ENCODE peak calls at places on chromosomes 4 and X, in five cellular contexts. I, O, T, P and A are unnamed samples.
A peak's percentile ranks its signal among the peaks of the same experiment; 100 is the strongest.

GRCh38 chrX:28847423-28847822 is 260.2 kb downstream of the IL1RAPL1 start:
- DNase-seq in P (peak; percentile 14), O (no peak), T (no peak), I (no peak), A (no peak)

GRCh38 chr4:112379306-112379705 is 82.1 kb downstream of the ALPK1 start:
- DNase-seq in O (no peak), P (peak; percentile 56), I (no peak), T (no peak), A (no peak)

GRCh38 chr4:109164011-109164410 is 138.4 kb downstream of the COL25A1 start:
- DNase-seq in T (no peak), I (no peak), O (no peak), P (no peak), A (no peak)

GRCh38 chrX:133892337-133892736 is 93.1 kb downstream of the GPC3 start:
- DNase-seq in T (no peak), I (no peak), O (no peak), P (no peak), A (no peak)

GRCh38 chr4:31657859-31658258 is 937.7 kb downstream of the PCDH7 start:
- DNase-seq in O (no peak), P (no peak), T (no peak), I (no peak), A (no peak)

GRCh38 chr4:18479825-18480224 is 458.3 kb upstream of the LCORL start:
- DNase-seq in O (no peak), P (no peak), T (no peak), I (no peak), A (no peak)

GRCh38 chrX:74506310-74507115 is 85.2 kb downstream of the SLC16A2 start:
- DNase-seq in P (no peak), I (no peak), T (peak; percentile 0), O (no peak), A (no peak)

GRCh38 chr4:118037955-118038354 is 3.7 kb downstream of the NDST3 start:
- DNase-seq in T (no peak), I (no peak), O (no peak), P (no peak), A (no peak)

GRCh38 chrX:65673857-65674350 is 6.5 kb downstream of the MSN start:
- DNase-seq in I (no peak), T (no peak), O (no peak), P (no peak), A (no peak)

GRCh38 chrX:102787283-102787682 is 66.7 kb downstream of the GPRASP3 start:
- DNase-seq in I (no peak), O (no peak), P (no peak), T (no peak), A (no peak)

GRCh38 chrX:39769748-39770147 is 328.0 kb downstream of the BCOR start:
- DNase-seq in P (no peak), O (no peak), I (no peak), T (no peak), A (no peak)

GRCh38 chr4:1797861-1798529 is 4.9 kb downstream of the FGFR3 start:
- DNase-seq in T (no peak), O (no peak), P (no peak), I (no peak), A (no peak)

GRCh38 chrX:100905620-100906019 is 23.1 kb downstream of the XKRX start:
- DNase-seq in T (no peak), I (no peak), O (no peak), P (no peak), A (no peak)

GRCh38 chr4:45987858-45988257 is 136.0 kb downstream of the GABRG1 start:
- DNase-seq in P (no peak), T (no peak), O (no peak), I (no peak), A (no peak)

GRCh38 chrX:39896951-39897740 is 200.6 kb downstream of the BCOR start:
- DNase-seq in I (peak; percentile 68), P (no peak), O (no peak), T (no peak), A (peak; percentile 39)

GRCh38 chr4:140703463-140703862 is 52.7 kb downstream of the TBC1D9 start:
- DNase-seq in P (no peak), O (no peak), I (no peak), T (no peak), A (no peak)

GRCh38 chr4:177455591-177455990 is 13.4 kb upstream of the AGA start:
- DNase-seq in O (peak; percentile 50), T (no peak), P (no peak), I (no peak), A (peak; percentile 43)

GRCh38 chr4:44186096-44186849 is 262.3 kb downstream of the KCTD8 start:
- DNase-seq in O (no peak), P (no peak), I (peak; percentile 43), T (peak; percentile 14), A (no peak)

GRCh38 chrX:128464091-128464490 is 411.9 kb upstream of the ACTRT1 start:
- DNase-seq in T (no peak), O (no peak), P (no peak), I (no peak), A (no peak)

GRCh38 chrX:866441-866990 is 235.9 kb downstream of the SHOX start:
- DNase-seq in T (no peak), O (no peak), P (no peak), I (no peak), A (no peak)

GRCh38 chr4:93814722-93815121 is 13.8 kb upstream of the ATOH1 start:
- DNase-seq in I (no peak), T (peak; percentile 30), O (no peak), P (no peak), A (no peak)

GRCh38 chr4:1992468-1993168 is 16.2 kb downstream of the NELFA start:
- DNase-seq in T (no peak), O (no peak), P (no peak), I (no peak), A (no peak)

GRCh38 chrX:130285710-130286109 is 17.0 kb upstream of the ZNF280C start:
- DNase-seq in I (no peak), P (no peak), O (no peak), T (no peak), A (no peak)

GRCh38 chrX:123960956-123961267 is 594 bp upstream of the STAG2 start:
- DNase-seq in O (no peak), P (no peak), T (no peak), I (no peak), A (no peak)

GRCh38 chrX:10119399-10119990 is 37.3 kb upstream of the CLCN4 start:
- DNase-seq in O (peak; percentile 18), P (peak; percentile 86), T (peak; percentile 72), I (peak; percentile 60), A (peak; percentile 82)

GRCh38 chr4:155796031-155796430 is 37.2 kb downstream of the GUCY1B1 start:
- DNase-seq in T (peak; percentile 42), I (no peak), P (no peak), O (no peak), A (no peak)

GRCh38 chr4:8860892-8861575 is 10.6 kb downstream of the HMX1 start:
- DNase-seq in I (no peak), P (no peak), O (no peak), T (no peak), A (no peak)

GRCh38 chrX:100864967-100865366 is 9.2 kb downstream of the NOX1 start:
- DNase-seq in O (no peak), T (no peak), P (no peak), I (no peak), A (no peak)

GRCh38 chr4:87018751-87019150 is 83.9 kb downstream of the AFF1 start:
- DNase-seq in P (no peak), T (no peak), O (no peak), I (no peak), A (no peak)

GRCh38 chrX:67426946-67427345 is 116.9 kb upstream of the AR start:
- DNase-seq in O (no peak), T (no peak), P (no peak), I (no peak), A (no peak)

GRCh38 chr4:166202991-166203390 is 330.0 kb downstream of the TLL1 start:
- DNase-seq in O (no peak), P (no peak), T (no peak), I (no peak), A (no peak)

GRCh38 chr4:117137143-117137542 is 51.8 kb upstream of the TRAM1L1 start:
- DNase-seq in O (no peak), T (no peak), P (no peak), I (no peak), A (peak; percentile 74)

GRCh38 chr4:121764702-121765367 is at the start of gene SMIM43:
- DNase-seq in O (no peak), I (no peak), T (no peak), P (peak; percentile 8), A (no peak)

GRCh38 chrX:11702965-11703631 is 37.4 kb upstream of the ARHGAP6 start:
- DNase-seq in I (no peak), T (no peak), O (no peak), P (no peak), A (no peak)